ENCODE peak calls at places on chromosomes 13 and 19, in seven cellular contexts. One of them, this sample, is unnamed.

GRCh38 chr19:32238076-32238475 is 107.3 kb upstream of the ZNF507 start:
- DNase-seq in posterior vena cava: no peak
- DNase-seq in SW480: no peak
- DNase-seq in nucleus accumbens: no peak
- DNase-seq in stimulated activated CD4-positive, alpha-beta T cell treated with anti-CD3 and anti-CD28 coated beads, Interleukin-15, amount 100 ng/mL, for 1 hour: no peak
- DNase-seq in fibroblast of mammary gland: no peak
- DNase-seq in astrocyte of the hippocampus: no peak
- DNase-seq in this sample: no peak

GRCh38 chr13:87234981-87235380 is 436.2 kb upstream of the SLITRK5 start:
- DNase-seq in stimulated activated CD4-positive, alpha-beta T cell treated with anti-CD3 and anti-CD28 coated beads, Interleukin-15, amount 100 ng/mL, for 1 hour: no peak
- DNase-seq in SW480: peak; percentile 38
- DNase-seq in fibroblast of mammary gland: peak; percentile 26
- DNase-seq in astrocyte of the hippocampus: peak; percentile 93
- DNase-seq in nucleus accumbens: no peak
- DNase-seq in posterior vena cava: no peak
- DNase-seq in this sample: peak; percentile 94

GRCh38 chr19:35052599-35053190 is 11.2 kb downstream of the HPN start:
- DNase-seq in posterior vena cava: peak; percentile 52
- DNase-seq in SW480: no peak
- DNase-seq in stimulated activated CD4-positive, alpha-beta T cell treated with anti-CD3 and anti-CD28 coated beads, Interleukin-15, amount 100 ng/mL, for 1 hour: no peak
- DNase-seq in astrocyte of the hippocampus: no peak
- DNase-seq in nucleus accumbens: no peak
- DNase-seq in fibroblast of mammary gland: no peak
- DNase-seq in this sample: no peak

GRCh38 chr13:36072127-36072526 is 59.1 kb downstream of the DCLK1 start:
- DNase-seq in stimulated activated CD4-positive, alpha-beta T cell treated with anti-CD3 and anti-CD28 coated beads, Interleukin-15, amount 100 ng/mL, for 1 hour: no peak
- DNase-seq in fibroblast of mammary gland: no peak
- DNase-seq in astrocyte of the hippocampus: no peak
- DNase-seq in posterior vena cava: no peak
- DNase-seq in SW480: no peak
- DNase-seq in nucleus accumbens: no peak
- DNase-seq in this sample: no peak

GRCh38 chr19:53813996-53814395 is 10.1 kb downstream of the NLRP12 start:
- DNase-seq in stimulated activated CD4-positive, alpha-beta T cell treated with anti-CD3 and anti-CD28 coated beads, Interleukin-15, amount 100 ng/mL, for 1 hour: no peak
- DNase-seq in nucleus accumbens: no peak
- DNase-seq in fibroblast of mammary gland: peak; percentile 88
- DNase-seq in astrocyte of the hippocampus: no peak
- DNase-seq in SW480: no peak
- DNase-seq in posterior vena cava: no peak
- DNase-seq in this sample: no peak

GRCh38 chr13:39581177-39581576 is 21.8 kb downstream of the LHFPL6 start:
- DNase-seq in stimulated activated CD4-positive, alpha-beta T cell treated with anti-CD3 and anti-CD28 coated beads, Interleukin-15, amount 100 ng/mL, for 1 hour: no peak
- DNase-seq in astrocyte of the hippocampus: no peak
- DNase-seq in posterior vena cava: no peak
- DNase-seq in nucleus accumbens: no peak
- DNase-seq in SW480: no peak
- DNase-seq in fibroblast of mammary gland: no peak
- DNase-seq in this sample: no peak

GRCh38 chr13:46160474-46161066 is 21.4 kb downstream of the LCP1 start:
- DNase-seq in nucleus accumbens: no peak
- DNase-seq in astrocyte of the hippocampus: peak; percentile 78
- DNase-seq in fibroblast of mammary gland: peak; percentile 60
- DNase-seq in SW480: peak; percentile 60
- DNase-seq in posterior vena cava: no peak
- DNase-seq in stimulated activated CD4-positive, alpha-beta T cell treated with anti-CD3 and anti-CD28 coated beads, Interleukin-15, amount 100 ng/mL, for 1 hour: no peak
- DNase-seq in this sample: peak; percentile 58

GRCh38 chr19:2394054-2394668 is 33.2 kb downstream of the TIMM13 start:
- DNase-seq in stimulated activated CD4-positive, alpha-beta T cell treated with anti-CD3 and anti-CD28 coated beads, Interleukin-15, amount 100 ng/mL, for 1 hour: no peak
- DNase-seq in fibroblast of mammary gland: no peak
- DNase-seq in posterior vena cava: no peak
- DNase-seq in nucleus accumbens: no peak
- DNase-seq in astrocyte of the hippocampus: no peak
- DNase-seq in SW480: no peak
- DNase-seq in this sample: no peak

GRCh38 chr13:31866099-31866498 is 126.8 kb downstream of the RXFP2 start:
- DNase-seq in astrocyte of the hippocampus: no peak
- DNase-seq in SW480: no peak
- DNase-seq in nucleus accumbens: no peak
- DNase-seq in fibroblast of mammary gland: no peak
- DNase-seq in stimulated activated CD4-positive, alpha-beta T cell treated with anti-CD3 and anti-CD28 coated beads, Interleukin-15, amount 100 ng/mL, for 1 hour: no peak
- DNase-seq in posterior vena cava: no peak
- DNase-seq in this sample: no peak

GRCh38 chr19:33763661-33764343 is 32.9 kb upstream of the KCTD15 start:
- DNase-seq in astrocyte of the hippocampus: no peak
- DNase-seq in fibroblast of mammary gland: no peak
- DNase-seq in posterior vena cava: no peak
- DNase-seq in nucleus accumbens: peak; percentile 15
- DNase-seq in SW480: no peak
- DNase-seq in stimulated activated CD4-positive, alpha-beta T cell treated with anti-CD3 and anti-CD28 coated beads, Interleukin-15, amount 100 ng/mL, for 1 hour: no peak
- DNase-seq in this sample: no peak

GRCh38 chr19:30447276-30447870 is 75.2 kb downstream of the ZNF536 start:
- DNase-seq in SW480: no peak
- DNase-seq in nucleus accumbens: no peak
- DNase-seq in astrocyte of the hippocampus: peak; percentile 45
- DNase-seq in fibroblast of mammary gland: no peak
- DNase-seq in stimulated activated CD4-positive, alpha-beta T cell treated with anti-CD3 and anti-CD28 coated beads, Interleukin-15, amount 100 ng/mL, for 1 hour: no peak
- DNase-seq in posterior vena cava: no peak
- DNase-seq in this sample: no peak

This sample was measured in astrocyte of the spinal cord.